ENCODE peak calls at places on chromosomes 2 and 18, in ten cellular contexts. G is cardiac muscle cell, K is astrocyte, Z is heart left ventricle, T is aorta, F is tibial nerve, S is psoas muscle, X is GM23338, M is MM.1S, N is fibroblast of lung. E is an unnamed sample.

GRCh38 chr2:15979051-15979758 is 38.9 kb downstream of the MYCN start:
- DNase-seq in T (no peak), Z (no peak), K (no peak), M (no peak), G (no peak), X (no peak), F (no peak), S (no peak), N (no peak), E (no peak)

GRCh38 chr2:199798881-199799580 is 52.0 kb downstream of the FTCDNL1 start:
- DNase-seq in F (no peak), K (no peak), X (no peak), T (no peak), G (no peak), M (no peak), S (peak; percentile 55), N (peak; percentile 15), Z (peak; percentile 35), E (no peak)

GRCh38 chr18:29074147-29074546 is 897.2 kb upstream of the CDH2 start:
- DNase-seq in K (no peak), N (no peak), X (no peak), Z (no peak), F (no peak), G (no peak), S (no peak), T (no peak), M (no peak), E (no peak)

GRCh38 chr2:182496596-182496995 is 69.8 kb upstream of the PDE1A start:
- DNase-seq in K (no peak), Z (no peak), T (no peak), G (no peak), S (no peak), N (no peak), X (peak; percentile 58), F (no peak), M (no peak), E (no peak)

GRCh38 chr2:165793779-165794519 is at the start of gene GALNT3:
- DNase-seq in T (peak; percentile 77), M (peak; percentile 72), K (no peak), G (peak; percentile 34), S (peak; percentile 53), F (no peak), Z (peak; percentile 24), N (no peak), X (peak; percentile 96), E (peak; percentile 57)

GRCh38 chr2:213846856-213847255 is 562.6 kb downstream of the SPAG16 start:
- DNase-seq in F (no peak), Z (no peak), S (no peak), M (no peak), N (peak; percentile 25), K (peak; percentile 12), X (no peak), G (no peak), T (no peak), E (no peak)

GRCh38 chr2:176642074-176642473 is 372.8 kb downstream of the MTX2 start:
- DNase-seq in T (no peak), M (no peak), N (peak; percentile 83), G (no peak), Z (no peak), X (no peak), S (no peak), K (peak; percentile 75), F (no peak), E (no peak)

GRCh38 chr2:135688978-135689377 is 52.7 kb upstream of the UBXN4 start:
- DNase-seq in S (no peak), T (no peak), N (no peak), Z (no peak), F (no peak), K (no peak), M (no peak), X (no peak), G (no peak), E (no peak)

GRCh38 chr2:206824993-206825392 is 59.6 kb downstream of the FASTKD2 start:
- DNase-seq in T (no peak), X (no peak), M (no peak), K (no peak), N (no peak), G (no peak), F (no peak), Z (no peak), S (no peak), E (no peak)

GRCh38 chr18:40415821-40416220 is 1539.2 kb upstream of the PIK3C3 start:
- DNase-seq in Z (no peak), M (no peak), F (no peak), S (no peak), K (no peak), X (no peak), N (no peak), G (no peak), T (no peak), E (no peak)

GRCh38 chr2:29295843-29296242 is 180.6 kb downstream of the CLIP4 start:
- DNase-seq in X (peak; percentile 26), T (no peak), Z (no peak), M (no peak), K (no peak), F (no peak), S (no peak), N (peak; percentile 25), G (peak; percentile 53), E (no peak)

GRCh38 chr2:239380831-239381708 is 19.8 kb downstream of the HDAC4 start:
- DNase-seq in Z (peak; percentile 25), S (peak; percentile 49), F (no peak), G (no peak), X (no peak), T (peak; percentile 67), M (no peak), K (no peak), N (no peak), E (peak; percentile 63)

GRCh38 chr2:97673187-97673914 is 3.8 kb downstream of the C2orf92 start:
- DNase-seq in M (no peak), S (no peak), X (no peak), Z (no peak), T (no peak), G (no peak), K (peak; percentile 18), N (peak; percentile 33), F (no peak), E (no peak)

GRCh38 chr2:8922431-8922830 is 81.1 kb downstream of the MBOAT2 start:
- DNase-seq in X (no peak), M (no peak), K (no peak), G (no peak), N (peak; percentile 6), Z (no peak), S (no peak), T (no peak), F (no peak), E (no peak)

GRCh38 chr2:240344904-240345303 is 90.6 kb upstream of the GPC1 start:
- DNase-seq in S (no peak), Z (no peak), G (no peak), X (no peak), K (no peak), T (no peak), M (no peak), N (no peak), F (no peak), E (no peak)

GRCh38 chr18:45275367-45276113 is 339.7 kb upstream of the SLC14A2 start:
- DNase-seq in M (peak; percentile 39), T (no peak), X (peak; percentile 76), F (peak; percentile 32), G (peak; percentile 29), S (no peak), K (no peak), N (peak; percentile 7), Z (no peak), E (peak; percentile 34)
- H3K27me3 ChIP-seq in M (no peaks in the 10 kb centered on the region), T (no peaks in the 10 kb centered on the region), X (no peaks in the 10 kb centered on the region), F (no peaks in the 10 kb centered on the region), G (no peaks in the 10 kb centered on the region), S (no peaks in the 10 kb centered on the region), K (no peaks in the 10 kb centered on the region), N (no peaks in the 10 kb centered on the region), Z (no peaks in the 10 kb centered on the region), E (no peaks in the 10 kb centered on the region)

DNA sequence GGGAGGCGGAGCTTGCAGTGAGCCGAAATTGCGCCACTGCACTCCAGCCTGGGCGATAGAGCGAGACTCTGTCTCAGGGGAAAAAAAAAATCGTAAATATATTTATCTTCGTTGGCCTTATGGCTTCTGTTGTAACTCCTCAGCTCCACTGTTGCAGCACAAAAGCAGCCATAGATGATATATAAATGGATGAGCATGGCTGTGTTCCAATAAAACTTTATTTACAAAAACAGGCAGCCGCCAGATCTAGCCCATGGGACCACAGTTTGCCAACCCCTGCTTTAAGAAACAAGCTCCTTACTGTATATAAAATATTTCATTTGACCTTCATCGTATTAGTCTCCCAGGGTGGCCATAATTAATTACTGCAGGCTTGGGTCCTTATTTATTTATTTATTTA is 20.1 kb downstream of the ST8SIA3 start:
- DNase-seq in X (no peak), T (no peak), S (no peak), K (no peak), Z (no peak), M (no peak), G (no peak), F (no peak), N (no peak), E (no peak)
- H3K27me3 ChIP-seq in X (no peaks in the 10 kb centered on the region), T (no peaks in the 10 kb centered on the region), S (no peaks in the 10 kb centered on the region), K (no peaks in the 10 kb centered on the region), Z (no peaks in the 10 kb centered on the region), M (no peaks in the 10 kb centered on the region), G (no peaks in the 10 kb centered on the region), F (no peaks in the 10 kb centered on the region), N (no peaks in the 10 kb centered on the region), E (peaks cover 3% of the 10 kb centered on the region)

DNA sequence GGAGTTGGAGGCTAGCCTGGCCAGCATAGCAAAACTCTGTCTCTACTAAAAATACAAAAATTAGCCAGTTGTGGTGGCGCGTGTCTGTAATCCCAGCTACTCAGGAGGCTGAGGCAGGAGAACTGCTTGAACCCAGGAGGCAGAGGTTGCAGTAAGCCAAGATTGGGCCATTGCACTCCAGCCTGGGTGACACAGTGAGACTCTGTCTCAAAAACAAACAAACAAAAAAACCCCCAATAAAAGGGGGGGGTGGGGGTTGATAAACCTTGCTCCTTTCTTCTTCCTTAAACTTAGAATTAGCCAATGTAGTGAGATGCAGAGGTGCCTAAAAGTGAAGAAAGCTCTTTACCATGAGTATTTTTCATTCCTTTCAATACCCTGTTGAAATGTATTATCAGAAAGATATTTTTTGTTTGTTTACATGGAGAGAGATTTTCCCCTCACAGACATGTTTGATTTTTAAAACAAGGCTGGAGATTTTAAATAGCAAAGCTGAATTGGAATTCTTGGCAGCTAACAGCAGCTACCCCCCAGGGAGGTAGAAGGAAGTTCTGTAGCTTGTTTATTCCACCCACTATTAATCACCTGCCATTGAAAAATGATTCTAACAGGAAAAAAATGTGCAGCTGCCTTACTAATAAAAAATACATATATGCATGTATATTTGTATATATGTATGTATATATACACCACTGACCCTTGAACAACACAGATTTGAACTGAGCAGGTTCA is 48.6 kb downstream of the GYPC start:
- DNase-seq in X (no peak), K (peak; percentile 36), F (no peak), N (peak; percentile 53), T (no peak), S (no peak), Z (no peak), G (no peak), M (no peak), E (no peak)
- H3K27me3 ChIP-seq in X (no peaks in the 10 kb centered on the region), K (no peaks in the 10 kb centered on the region), F (no peaks in the 10 kb centered on the region), N (no peaks in the 10 kb centered on the region), T (no peaks in the 10 kb centered on the region), S (no peaks in the 10 kb centered on the region), Z (no peaks in the 10 kb centered on the region), G (no peaks in the 10 kb centered on the region), M (no peaks in the 10 kb centered on the region), E (no peaks in the 10 kb centered on the region)

GRCh38 chr2:85215074-85216050 is 82.2 kb downstream of the TCF7L1 start:
- DNase-seq in Z (peak; percentile 41), N (peak; percentile 94), X (peak; percentile 56), F (peak; percentile 6), S (peak; percentile 58), T (no peak), M (peak; percentile 13), K (peak; percentile 92), G (no peak), E (peak; percentile 99)
- H3K27me3 ChIP-seq in Z (no peaks in the 10 kb centered on the region), N (peaks cover 7% of the 10 kb centered on the region), X (no peaks in the 10 kb centered on the region), F (no peaks in the 10 kb centered on the region), S (no peaks in the 10 kb centered on the region), T (no peaks in the 10 kb centered on the region), M (no peaks in the 10 kb centered on the region), K (no peaks in the 10 kb centered on the region), G (no peaks in the 10 kb centered on the region), E (no peaks in the 10 kb centered on the region)

GRCh38 chr18:12252061-12252460 is 2.1 kb upstream of the CIDEA start:
- DNase-seq in G (no peak), X (no peak), N (no peak), F (no peak), M (no peak), S (peak; percentile 16), K (no peak), Z (no peak), T (no peak), E (no peak)
- H3K27me3 ChIP-seq in G (peaks cover 93% of the 10 kb centered on the region), X (peaks cover 61% of the 10 kb centered on the region), N (peaks cover 32% of the 10 kb centered on the region), F (peaks cover 73% of the 10 kb centered on the region), M (peaks cover 18% of the 10 kb centered on the region), S (peaks cover 39% of the 10 kb centered on the region), K (peaks cover 34% of the 10 kb centered on the region), Z (no peaks in the 10 kb centered on the region), T (no peaks in the 10 kb centered on the region), E (peaks cover 11% of the 10 kb centered on the region)

E was measured in HAP-1.